ENCODE peak calls at places on chromosomes 16 and 17, in six cellular contexts. V is AG08395, G is GM04504, R is fibroblast of pulmonary artery, F is lower leg skin, X is HFF-Myc. Z is an unnamed sample.

GRCh38 chr17:17439971-17440843 is 36.6 kb upstream of the MED9 start:
- DNase-seq in F (peak), X (no peak), R (peak), V (no peak), G (no peak), Z (peak)

GRCh38 chr17:29257756-29258155 is 11.1 kb downstream of the CRYBA1 start:
- DNase-seq in X (no peak), F (no peak), G (no peak), R (peak), V (no peak), Z (peak)

GRCh38 chr16:939311-939710 is 31.5 kb downstream of the LMF1 start:
- DNase-seq in V (no peak), X (no peak), F (no peak), G (no peak), R (no peak), Z (no peak)

GRCh38 chr17:19686400-19687090 is 29.8 kb downstream of the SLC47A2 start:
- DNase-seq in X (no peak), V (no peak), F (no peak), R (no peak), G (no peak), Z (no peak)

GRCh38 chr17:15266325-15266950 is 1.3 kb upstream of the PMP22 start:
- DNase-seq in R (no peak), G (no peak), V (no peak), F (no peak), X (no peak), Z (no peak)

GRCh38 chr17:59406808-59407381 is 75.4 kb downstream of the YPEL2 start:
- DNase-seq in R (peak), V (no peak), F (no peak), G (no peak), X (no peak), Z (peak)

GRCh38 chr17:1180958-1181768 is 1.4 kb upstream of the ABR start:
- DNase-seq in R (no peak), F (no peak), V (no peak), G (no peak), X (no peak), Z (no peak)

GRCh38 chr17:48051706-48052486 is 3.7 kb downstream of the NFE2L1 start:
- DNase-seq in X (no peak), V (peak), R (peak), F (peak), G (peak), Z (peak)

GRCh38 chr16:17224859-17225258 is 245.9 kb downstream of the XYLT1 start:
- DNase-seq in V (peak), G (peak), F (peak), R (peak), X (peak), Z (peak)

GRCh38 chr17:27818311-27819170 is 18.2 kb upstream of the NOS2 start:
- DNase-seq in R (peak), F (no peak), V (no peak), X (no peak), G (no peak), Z (no peak)

GRCh38 chr17:37818689-37819088 is 73.8 kb upstream of the HNF1B start:
- DNase-seq in G (peak), V (no peak), F (peak), R (no peak), X (peak), Z (peak)

GRCh38 chr17:36008998-36009665 is 7.8 kb upstream of the CCL15 start:
- DNase-seq in R (peak), X (no peak), F (no peak), G (no peak), V (no peak), Z (peak)

GRCh38 chr16:86930001-86930400 is 351.7 kb downstream of the FOXL1 start:
- DNase-seq in X (no peak), V (no peak), R (no peak), G (no peak), F (no peak), Z (no peak)

GRCh38 chr16:89921699-89922476 is 1.3 kb upstream of the TUBB3 start:
- DNase-seq in X (peak), G (peak), R (peak), V (peak), F (no peak), Z (peak)

GRCh38 chr17:36674278-36674650 is 72.9 kb downstream of the MRM1 start:
- DNase-seq in X (no peak), G (no peak), V (no peak), F (no peak), R (no peak), Z (no peak)

Z was measured in EL.